ENCODE peak calls at places on chromosomes 16 and 17, in eight cellular contexts. P, O, J, E, W, N, H and Y are unnamed samples.

GRCh38 chr17:79530361-79531105 is 80.3 kb downstream of the RBFOX3 start:
- DNase-seq in P (no peak), O (no peak), J (no peak), E (no peak), W (no peak), N (no peak), H (no peak), Y (no peak)

GRCh38 chr16:46629331-46629843 is 8.2 kb upstream of the SHCBP1 start:
- DNase-seq in P (no peak), O (no peak), J (no peak), E (no peak), W (no peak), N (no peak), H (no peak), Y (no peak)

GRCh38 chr16:66520406-66521194 is 29.3 kb downstream of the TK2 start:
- DNase-seq in P (no peak), O (peak; percentile 64), J (no peak), E (no peak), W (no peak), N (no peak), H (peak; percentile 42), Y (peak; percentile 53)

GRCh38 chr17:36972905-36973304 is 24.2 kb downstream of the AATF start:
- DNase-seq in P (no peak), O (no peak), J (no peak), E (no peak), W (no peak), N (no peak), H (no peak), Y (no peak)

GRCh38 chr16:65123846-65124513 is 2.1 kb upstream of the CDH11 start:
- DNase-seq in P (peak; percentile 64), O (no peak), J (peak; percentile 62), E (no peak), W (no peak), N (no peak), H (no peak), Y (no peak)

GRCh38 chr16:2827831-2828520 is 2.1 kb upstream of the ZG16B start:
- DNase-seq in P (peak; percentile 26), O (no peak), J (no peak), E (no peak), W (no peak), N (no peak), H (no peak), Y (no peak)

GRCh38 chr17:4544135-4544651 is 11.0 kb downstream of the MYBBP1A start:
- DNase-seq in P (peak; percentile 61), O (no peak), J (no peak), E (no peak), W (no peak), N (no peak), H (no peak), Y (no peak)

GRCh38 chr17:12634789-12635414 is 30.8 kb upstream of the MYOCD start:
- DNase-seq in P (no peak), O (no peak), J (no peak), E (no peak), W (no peak), N (no peak), H (no peak), Y (no peak)

GRCh38 chr17:4266550-4266949 is 2.8 kb upstream of the ANKFY1 start:
- DNase-seq in P (no peak), O (no peak), J (no peak), E (no peak), W (no peak), N (no peak), H (no peak), Y (no peak)

GRCh38 chr17:17044846-17045561 is 2.7 kb downstream of the MPRIP start:
- DNase-seq in P (peak; percentile 74), O (peak; percentile 82), J (peak; percentile 39), E (no peak), W (peak; percentile 54), N (peak; percentile 26), H (no peak), Y (peak; percentile 52)

GRCh38 chr17:17580662-17581470 is 10.6 kb downstream of the PEMT start:
- DNase-seq in P (no peak), O (no peak), J (no peak), E (no peak), W (no peak), N (no peak), H (no peak), Y (peak; percentile 60)

GRCh38 chr17:32876414-32877163 is at the start of gene MYO1D:
- DNase-seq in P (peak; percentile 74), O (peak; percentile 54), J (peak; percentile 79), E (no peak), W (peak; percentile 60), N (peak; percentile 79), H (peak; percentile 88), Y (peak; percentile 89)

GRCh38 chr17:67246648-67247415 is 1.8 kb upstream of the HELZ start:
- DNase-seq in P (no peak), O (no peak), J (no peak), E (no peak), W (no peak), N (peak; percentile 78), H (peak; percentile 76), Y (peak; percentile 35)
- TF ChIP-seq POLR2A in P (no peak), O (no peak), J (no peak), E (no peak), W (no peak), N (no peak), H (peak; percentile 35), Y (peak; percentile 77)

GRCh38 chr16:67551972-67552371 is 10.4 kb upstream of the CTCF start:
- DNase-seq in P (peak; percentile 48), O (no peak), J (no peak), E (no peak), W (no peak), N (no peak), H (no peak), Y (no peak)
- H3K4me1 ChIP-seq in P (peaks cover 4% of the 10 kb centered on the region), O (peaks cover 25% of the 10 kb centered on the region), J (no peaks in the 10 kb centered on the region), E (peaks cover 33% of the 10 kb centered on the region), W (peaks cover 8% of the 10 kb centered on the region), N (peaks cover 8% of the 10 kb centered on the region), H (peaks cover 20% of the 10 kb centered on the region), Y (peaks cover 3% of the 10 kb centered on the region)

GRCh38 chr16:84584678-84585077 is 33.2 kb downstream of the COTL1 start:
- DNase-seq in P (no peak), O (no peak), J (no peak), E (no peak), W (no peak), N (no peak), H (no peak), Y (no peak)

GRCh38 chr16:84583995-84584394 is 33.9 kb downstream of the COTL1 start:
- DNase-seq in P (no peak), O (no peak), J (no peak), E (no peak), W (no peak), N (no peak), H (no peak), Y (no peak)

GRCh38 chr16:84582958-84583516 is 34.8 kb downstream of the COTL1 start:
- DNase-seq in P (no peak), O (no peak), J (no peak), E (no peak), W (no peak), N (no peak), H (no peak), Y (no peak)

GRCh38 chr16:84585472-84585871 is 32.4 kb downstream of the COTL1 start:
- DNase-seq in P (no peak), O (no peak), J (no peak), E (no peak), W (no peak), N (no peak), H (no peak), Y (no peak)

DNA sequence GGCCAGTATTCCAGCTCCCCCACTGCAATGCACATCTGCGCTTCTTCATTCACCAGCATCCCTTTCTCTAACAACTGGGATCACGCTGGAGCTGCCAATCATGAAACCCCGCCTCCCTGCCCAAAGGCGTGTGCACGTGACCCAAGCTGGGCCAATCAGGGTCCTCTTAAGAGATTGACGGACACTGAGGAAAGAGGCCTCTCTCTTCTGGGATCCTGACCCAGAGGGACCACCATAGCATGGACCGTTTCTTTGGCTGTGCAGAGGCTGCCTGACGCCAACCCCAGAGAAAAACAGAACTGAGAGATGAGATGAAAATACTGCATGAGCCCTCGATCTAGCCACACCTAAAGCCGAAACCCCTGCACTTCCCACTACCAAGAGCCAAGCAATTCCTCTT is 32.0 kb downstream of the COTL1 start:
- DNase-seq in P (no peak), O (no peak), J (no peak), E (no peak), W (no peak), N (no peak), H (no peak), Y (no peak)
- TF ChIP-seq POLR2A in P (no peak), O (no peak), J (no peak), E (no peak), W (no peak), N (no peak), H (no peak), Y (no peak)

GRCh38 chr16:53080345-53081031 is 25.7 kb downstream of the CHD9 start:
- DNase-seq in P (peak; percentile 88), O (peak; percentile 74), J (peak; percentile 73), E (no peak), W (peak; percentile 71), N (no peak), H (peak; percentile 29), Y (no peak)
- H3K4me1 ChIP-seq in P (peaks cover 51% of the 10 kb centered on the region), O (peaks cover 4% of the 10 kb centered on the region), J (peaks cover 17% of the 10 kb centered on the region), E (peaks cover 52% of the 10 kb centered on the region), W (peaks cover 17% of the 10 kb centered on the region), N (peaks cover 26% of the 10 kb centered on the region), H (peaks cover 32% of the 10 kb centered on the region), Y (no peaks in the 10 kb centered on the region)